ENCODE peak calls at places on chromosomes 7 and 10, in nine cellular contexts. L, B, J, H, A, I, N, D and K are unnamed samples.
A peak's percentile ranks its signal among the peaks of the same experiment; 100 is the strongest.

GRCh38 chr7:137970263-137970975 is 31.5 kb downstream of the CREB3L2 start:
- DNase-seq in I (peak; percentile 21), D (peak; percentile 85), H (peak; percentile 95), B (no peak), J (no peak), L (no peak), N (no peak), A (no peak), K (no peak)

GRCh38 chr10:5293691-5294550 is 70.8 kb upstream of the UCN3 start:
- DNase-seq in A (peak; percentile 16), I (peak; percentile 77), L (peak; percentile 59), D (peak; percentile 33), B (no peak), J (no peak), H (peak; percentile 64), N (no peak), K (peak; percentile 45)

GRCh38 chr10:97408496-97408992 is 7.4 kb upstream of the RRP12 start:
- DNase-seq in H (no peak), D (no peak), L (no peak), J (no peak), N (no peak), A (no peak), I (no peak), B (no peak), K (no peak)

GRCh38 chr7:107584716-107585115 is 4.7 kb downstream of the BCAP29 start:
- DNase-seq in I (no peak), B (no peak), D (no peak), L (no peak), N (no peak), J (no peak), H (no peak), A (no peak), K (no peak)

GRCh38 chr10:122331615-122332446 is 42.7 kb upstream of the PLEKHA1 start:
- DNase-seq in N (no peak), A (no peak), I (peak; percentile 52), J (no peak), L (no peak), H (no peak), B (no peak), D (no peak), K (no peak)

GRCh38 chr7:117230276-117231046 is 92.4 kb downstream of the WNT2 start:
- DNase-seq in I (no peak), A (peak; percentile 49), H (peak; percentile 95), B (no peak), L (no peak), N (no peak), D (peak; percentile 95), J (no peak), K (no peak)

GRCh38 chr10:24951201-24952145 is 933 bp downstream of the PRTFDC1 start:
- DNase-seq in D (no peak), J (peak; percentile 19), H (peak; percentile 32), L (no peak), A (no peak), B (no peak), N (no peak), I (peak; percentile 17), K (peak; percentile 23)

GRCh38 chr10:77163670-77164348 is 473.8 kb downstream of the KCNMA1 start:
- DNase-seq in I (peak; percentile 67), J (peak; percentile 79), H (peak; percentile 98), N (no peak), B (no peak), L (no peak), A (no peak), D (peak; percentile 99), K (no peak)

GRCh38 chr7:156461881-156462665 is 178.5 kb upstream of the RNF32 start:
- DNase-seq in A (no peak), J (no peak), D (no peak), B (no peak), N (no peak), L (no peak), I (no peak), H (no peak), K (no peak)

GRCh38 chr7:134302120-134302519 is 14.6 kb downstream of the SLC35B4 start:
- DNase-seq in L (no peak), B (no peak), A (no peak), I (no peak), H (peak; percentile 7), D (peak; percentile 30), N (no peak), J (no peak), K (no peak)

GRCh38 chr10:119270893-119271361 is 63.6 kb downstream of the GRK5 start:
- DNase-seq in J (no peak), N (peak; percentile 33), I (peak; percentile 50), B (no peak), L (peak; percentile 83), D (peak; percentile 51), H (no peak), A (peak; percentile 34), K (peak; percentile 19)

GRCh38 chr10:47309403-47310089 is 9.5 kb downstream of the GDF10 start:
- DNase-seq in N (no peak), J (no peak), H (no peak), A (no peak), L (no peak), D (no peak), I (no peak), B (no peak), K (no peak)

GRCh38 chr7:105643857-105644256 is 62.6 kb upstream of the EFCAB10 start:
- DNase-seq in H (no peak), J (no peak), B (no peak), N (no peak), A (no peak), L (no peak), I (no peak), D (no peak), K (no peak)

GRCh38 chr7:23472974-23473847 is 2.9 kb upstream of the IGF2BP3 start:
- DNase-seq in I (no peak), D (no peak), A (no peak), J (no peak), L (no peak), H (no peak), N (no peak), B (no peak), K (no peak)

GRCh38 chr7:12771378-12771877 is 84.0 kb downstream of the ARL4A start:
- DNase-seq in A (no peak), D (peak; percentile 56), L (peak; percentile 57), I (no peak), H (peak; percentile 41), N (no peak), B (no peak), J (no peak), K (no peak)

GRCh38 chr7:2971914-2972530 is 71.6 kb downstream of the CARD11 start:
- DNase-seq in A (peak; percentile 51), D (no peak), I (no peak), J (no peak), L (peak; percentile 23), B (no peak), H (no peak), N (no peak), K (no peak)

GRCh38 chr10:86497621-86498020 is 24.0 kb downstream of the WAPL start:
- DNase-seq in L (no peak), A (no peak), I (no peak), H (no peak), J (no peak), D (no peak), N (no peak), B (no peak), K (no peak)

GRCh38 chr7:142908921-142909870 is 23.7 kb upstream of the TRPV6 start:
- DNase-seq in I (peak; percentile 70), A (no peak), B (no peak), N (no peak), D (no peak), J (no peak), H (peak; percentile 11), L (no peak), K (no peak)